ENCODE peak calls at places on chromosomes 16 and 17, in four cellular contexts. E, B, F and G are unnamed samples.

GRCh38 chr17:60840456-60840855 is 162.8 kb downstream of the BCAS3 start:
- DNase-seq in E (peak; percentile 74), B (no peak), F (no peak), G (no peak)

GRCh38 chr17:47895254-47895855 is 681 bp upstream of the SP2 start:
- DNase-seq in E (peak; percentile 17), B (no peak), F (no peak), G (peak; percentile 29)

GRCh38 chr17:21297597-21297996 is 13.1 kb downstream of the MAP2K3 start:
- DNase-seq in E (no peak), B (no peak), F (peak; percentile 4), G (no peak)

GRCh38 chr17:4788807-4789700 is at the start of gene GLTPD2:
- DNase-seq in E (no peak), B (no peak), F (no peak), G (no peak)

GRCh38 chr16:28845173-28846079 is 722 bp downstream of the TUFM start:
- DNase-seq in E (peak; percentile 12), B (peak; percentile 53), F (peak; percentile 55), G (peak; percentile 62)

GRCh38 chr17:51263001-51263400 is 2.7 kb downstream of the UTP18 start:
- DNase-seq in E (peak; percentile 34), B (no peak), F (no peak), G (peak; percentile 63)

GRCh38 chr17:43723697-43724359 is 34.8 kb downstream of the SOST start:
- DNase-seq in E (peak; percentile 70), B (peak; percentile 27), F (peak; percentile 84), G (peak; percentile 56)

GRCh38 chr17:40862985-40863733 is 3.9 kb downstream of the KRT12 start:
- DNase-seq in E (no peak), B (no peak), F (no peak), G (no peak)

GRCh38 chr16:52117171-52117570 is 429.8 kb downstream of the TOX3 start:
- DNase-seq in E (no peak), B (no peak), F (no peak), G (no peak)

GRCh38 chr17:62750502-62751349 is 57.4 kb downstream of the MARCHF10 start:
- DNase-seq in E (peak; percentile 24), B (no peak), F (peak; percentile 14), G (peak; percentile 83)

GRCh38 chr16:2297506-2297860 is 29.6 kb upstream of the RNPS1 start:
- DNase-seq in E (no peak), B (no peak), F (no peak), G (no peak)

GRCh38 chr16:80167657-80168056 is 373.1 kb upstream of the DYNLRB2 start:
- DNase-seq in E (no peak), B (no peak), F (peak; percentile 64), G (peak; percentile 88)

GRCh38 chr17:67718325-67718941 is 697 bp downstream of the NOL11 start:
- DNase-seq in E (peak; percentile 49), B (no peak), F (peak; percentile 46), G (peak; percentile 51)

GRCh38 chr17:18981385-18981641 is 23.3 kb downstream of the FAM83G start:
- DNase-seq in E (no peak), B (no peak), F (peak; percentile 33), G (no peak)

GRCh38 chr16:11016993-11017392 is 72.6 kb downstream of the CLEC16A start:
- DNase-seq in E (peak; percentile 58), B (peak; percentile 32), F (peak; percentile 78), G (peak; percentile 92)

GRCh38 chr16:2472885-2473284 is 1.8 kb downstream of the NTN3 start:
- DNase-seq in E (no peak), B (no peak), F (no peak), G (no peak)

GRCh38 chr16:17205279-17206139 is 265.3 kb downstream of the XYLT1 start:
- DNase-seq in E (peak; percentile 87), B (no peak), F (no peak), G (no peak)

GRCh38 chr16:2148714-2149629 is 547 bp downstream of the RAB26 start:
- DNase-seq in E (no peak), B (no peak), F (peak; percentile 55), G (peak; percentile 29)

GRCh38 chr17:63420868-63421680 is 25.0 kb downstream of the CYB561 start:
- DNase-seq in E (no peak), B (no peak), F (no peak), G (no peak)

GRCh38 chr17:69269174-69269998 is 40.8 kb upstream of the ABCA10 start:
- DNase-seq in E (peak; percentile 66), B (no peak), F (peak; percentile 43), G (peak; percentile 41)

GRCh38 chr17:7224110-7224509 is 4.4 kb downstream of the ACADVL start:
- DNase-seq in E (no peak), B (no peak), F (no peak), G (no peak)

GRCh38 chr17:42312285-42313130 is 24.2 kb downstream of the STAT5A start:
- DNase-seq in E (peak; percentile 81), B (no peak), F (peak; percentile 82), G (peak; percentile 73)

GRCh38 chr17:40416671-40417070 is 1.0 kb downstream of the TOP2A start:
- DNase-seq in E (no peak), B (no peak), F (no peak), G (no peak)

GRCh38 chr17:50618941-50619340 is 15.7 kb upstream of the ABCC3 start:
- DNase-seq in E (no peak), B (no peak), F (peak; percentile 30), G (no peak)

GRCh38 chr17:66412857-66413563 is 110.6 kb downstream of the PRKCA start:
- DNase-seq in E (no peak), B (no peak), F (no peak), G (no peak)

GRCh38 chr16:24698314-24698713 is 31.1 kb upstream of the TNRC6A start:
- DNase-seq in E (no peak), B (no peak), F (no peak), G (no peak)

GRCh38 chr17:16415031-16415924 is at the start of gene TRPV2:
- DNase-seq in E (no peak), B (no peak), F (no peak), G (no peak)

GRCh38 chr17:49520386-49521087 is 25.4 kb downstream of the NGFR start:
- DNase-seq in E (no peak), B (no peak), F (no peak), G (no peak)

GRCh38 chr17:8430966-8431365 is 4.7 kb upstream of the NDEL1 start:
- DNase-seq in E (peak; percentile 22), B (no peak), F (peak; percentile 88), G (peak; percentile 29)